ENCODE peak calls at places on chromosomes 7 and 10, in nine cellular contexts. R, Z, K, Q, O, L, J, S and H are unnamed samples.

GRCh38 chr7:24669971-24670591 is 87.2 kb downstream of the GSDME start:
- DNase-seq in L (no peak), R (no peak), S (no peak), Q (no peak), K (no peak), Z (no peak), J (no peak), O (no peak), H (no peak)

GRCh38 chr10:34838366-34838900 is 23.3 kb upstream of the PARD3 start:
- DNase-seq in Z (no peak), K (no peak), R (no peak), L (no peak), Q (no peak), J (no peak), S (no peak), O (no peak), H (no peak)

GRCh38 chr7:79734158-79734557 is 280.7 kb upstream of the MAGI2 start:
- DNase-seq in K (no peak), R (no peak), S (no peak), O (peak; percentile 13), J (no peak), Q (no peak), Z (peak; percentile 5), L (no peak), H (no peak)

GRCh38 chr7:15326044-15326644 is 235.7 kb downstream of the AGMO start:
- DNase-seq in Q (no peak), L (no peak), Z (peak; percentile 50), R (no peak), K (no peak), O (peak; percentile 8), S (no peak), J (peak; percentile 5), H (peak; percentile 3)

GRCh38 chr7:2787251-2787968 is 56.7 kb downstream of the GNA12 start:
- DNase-seq in Z (peak; percentile 51), L (no peak), S (no peak), Q (no peak), J (no peak), R (no peak), K (no peak), O (peak; percentile 68), H (no peak)

GRCh38 chr7:3265388-3265787 is 35.7 kb upstream of the SDK1 start:
- DNase-seq in S (no peak), Z (no peak), Q (no peak), J (no peak), O (no peak), L (no peak), K (no peak), R (no peak), H (no peak)

GRCh38 chr10:63763744-63764143 is 242.5 kb downstream of the REEP3 start:
- DNase-seq in K (no peak), L (no peak), O (peak; percentile 20), J (no peak), Z (peak; percentile 16), Q (no peak), R (no peak), S (no peak), H (no peak)

GRCh38 chr7:2646680-2647571 is 15.1 kb downstream of the TTYH3 start:
- DNase-seq in J (no peak), Z (no peak), K (no peak), S (no peak), R (no peak), O (no peak), Q (no peak), L (no peak), H (no peak)

GRCh38 chr7:85041599-85042216 is 145.1 kb downstream of the SEMA3D start:
- DNase-seq in O (peak; percentile 65), Q (no peak), L (peak; percentile 65), Z (peak; percentile 74), K (peak; percentile 42), R (peak; percentile 51), S (peak; percentile 82), J (peak; percentile 17), H (peak; percentile 19)

GRCh38 chr10:102595293-102595692 is 49.0 kb upstream of the TRIM8 start:
- DNase-seq in K (no peak), Q (no peak), L (no peak), O (no peak), R (no peak), J (no peak), S (no peak), Z (no peak), H (no peak)

GRCh38 chr7:108033776-108034497 is 31.0 kb upstream of the LAMB1 start:
- DNase-seq in Z (no peak), O (no peak), R (no peak), K (no peak), L (no peak), Q (no peak), J (no peak), S (no peak), H (no peak)

GRCh38 chr7:47664650-47665049 is 82.7 kb upstream of the TNS3 start:
- DNase-seq in R (no peak), L (no peak), J (peak; percentile 38), Z (no peak), O (no peak), K (no peak), Q (no peak), S (no peak), H (no peak)

GRCh38 chr10:5692476-5693358 is 8.1 kb downstream of the TASOR2 start:
- DNase-seq in O (peak; percentile 50), J (peak; percentile 18), S (peak; percentile 63), L (peak; percentile 38), Q (no peak), R (peak; percentile 45), Z (peak; percentile 50), K (peak; percentile 53), H (peak; percentile 74)

GRCh38 chr7:23347682-23348180 is 48.6 kb downstream of the MALSU1 start:
- DNase-seq in Q (no peak), R (no peak), O (peak; percentile 89), J (peak; percentile 55), L (no peak), Z (peak; percentile 86), K (no peak), S (no peak), H (no peak)

GRCh38 chr7:17184805-17185689 is 113.4 kb upstream of the AHR start:
- DNase-seq in J (no peak), L (no peak), S (no peak), Q (no peak), O (peak; percentile 36), K (no peak), Z (peak; percentile 12), R (no peak), H (no peak)

GRCh38 chr10:72145657-72146450 is 57.5 kb upstream of the SPOCK2 start:
- DNase-seq in O (no peak), K (no peak), Q (no peak), J (no peak), R (no peak), Z (no peak), L (no peak), S (no peak), H (no peak)
- TF ChIP-seq CTCF in O (no peak), K (no peak), Q (no peak), J (no peak), R (no peak), Z (no peak), L (no peak), S (no peak), H (no peak)

DNA sequence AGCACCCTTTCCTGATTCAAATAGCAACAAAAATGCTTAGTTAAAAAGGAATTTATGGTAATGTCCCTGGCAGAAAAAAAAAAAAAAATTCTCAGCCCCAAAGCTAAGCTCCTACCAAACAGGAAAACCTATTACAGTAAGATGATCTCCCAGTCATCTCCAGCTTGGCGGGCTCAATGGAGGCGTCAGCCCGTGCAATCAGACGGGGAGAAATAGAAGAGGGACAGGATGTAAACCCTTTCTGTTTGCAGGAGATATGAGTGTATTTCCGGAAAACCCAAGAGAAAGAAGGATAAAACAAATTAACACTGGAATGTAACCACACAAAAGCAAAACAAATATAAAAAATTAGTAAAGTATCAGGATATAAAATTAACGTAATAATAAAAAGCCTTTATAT is 242.8 kb downstream of the TCERG1L start:
- DNase-seq in Z (no peak), J (no peak), S (no peak), K (no peak), R (no peak), L (no peak), Q (no peak), O (no peak), H (no peak)
- TF ChIP-seq CTCF in Z (no peak), J (no peak), S (no peak), K (no peak), R (no peak), L (no peak), Q (no peak), O (no peak), H (no peak)

GRCh38 chr7:117505238-117505637 is 25.4 kb downstream of the CFTR start:
- DNase-seq in Q (no peak), J (no peak), R (no peak), O (no peak), S (no peak), K (no peak), Z (no peak), L (no peak), H (no peak)
- TF ChIP-seq CTCF in Q (no peak), J (no peak), R (no peak), O (no peak), S (no peak), K (no peak), Z (no peak), L (no peak), H (no peak)

GRCh38 chr7:11489280-11489679 is 342.7 kb downstream of the THSD7A start:
- DNase-seq in O (no peak), R (no peak), K (no peak), J (no peak), Z (no peak), Q (no peak), S (no peak), L (no peak), H (no peak)

GRCh38 chr7:11485626-11486025 is 346.4 kb downstream of the THSD7A start:
- DNase-seq in S (no peak), Q (no peak), O (no peak), R (no peak), L (no peak), Z (no peak), K (no peak), J (no peak), H (no peak)

GRCh38 chr7:11491811-11492210 is 340.2 kb downstream of the THSD7A start:
- DNase-seq in J (no peak), R (no peak), Q (no peak), Z (no peak), O (no peak), L (no peak), K (no peak), S (no peak), H (no peak)

GRCh38 chr7:11486271-11486670 is 345.7 kb downstream of the THSD7A start:
- DNase-seq in Q (no peak), O (no peak), L (no peak), Z (no peak), J (no peak), K (no peak), R (no peak), S (no peak), H (no peak)
- TF ChIP-seq CTCF in Q (no peak), O (peak; percentile 33), L (no peak), Z (peak; percentile 18), J (no peak), K (no peak), R (no peak), S (no peak), H (no peak)